ENCODE peak calls at places on chromosomes 6 and 20, in ten cellular contexts. R is fibroblast of pulmonary artery, Q is left lung, J is AG04450, U is choroid plexus epithelial cell, M is natural killer cell, W is endodermal cell, C is RWPE1, T is adrenal gland, S is foreskin keratinocyte. A is an unnamed sample.

GRCh38 chr6:73341335-73341734 is 12.7 kb downstream of the DPPA5 start:
- DNase-seq in T (no peak), W (no peak), C (no peak), U (no peak), M (no peak), S (no peak), Q (no peak), J (no peak), R (no peak), A (no peak)

GRCh38 chr20:5741089-5741488 is 9.1 kb upstream of the SHLD1 start:
- DNase-seq in W (no peak), Q (no peak), U (no peak), J (no peak), T (peak), C (no peak), M (no peak), S (no peak), R (no peak), A (no peak)

GRCh38 chr6:111417181-111417585 is 65.8 kb downstream of the REV3L start:
- DNase-seq in T (no peak), J (no peak), S (no peak), U (no peak), M (no peak), R (peak), Q (no peak), W (no peak), C (no peak), A (no peak)

GRCh38 chr6:26536571-26537159 is 1.5 kb upstream of the HMGN4 start:
- DNase-seq in S (peak), J (no peak), W (peak), R (peak), C (no peak), M (peak), U (peak), T (no peak), Q (no peak), A (no peak)

GRCh38 chr6:138250513-138251247 is 32.4 kb upstream of the PBOV1 start:
- DNase-seq in C (peak), U (peak), W (no peak), T (peak), Q (no peak), J (no peak), R (peak), M (no peak), S (peak), A (no peak)

GRCh38 chr6:111469543-111469942 is 13.5 kb downstream of the REV3L start:
- DNase-seq in U (no peak), W (peak), S (no peak), J (no peak), C (no peak), M (no peak), T (no peak), R (no peak), Q (no peak), A (no peak)

GRCh38 chr6:11785449-11785951 is 6.9 kb upstream of the ADTRP start:
- DNase-seq in W (no peak), T (no peak), S (peak), R (peak), U (no peak), C (peak), Q (no peak), J (no peak), M (no peak), A (peak)

GRCh38 chr6:166842607-166843006 is 113.7 kb downstream of the RNASET2 start:
- DNase-seq in U (no peak), W (no peak), C (no peak), Q (no peak), M (no peak), S (no peak), J (no peak), T (no peak), R (no peak), A (no peak)

GRCh38 chr6:114087496-114087895 is 116.5 kb upstream of the HDAC2 start:
- DNase-seq in T (no peak), Q (no peak), W (no peak), J (no peak), M (no peak), R (no peak), C (no peak), U (no peak), S (no peak), A (no peak)

GRCh38 chr6:135162678-135163439 is 18.2 kb upstream of the MYB start:
- DNase-seq in Q (peak), C (no peak), W (peak), U (peak), T (peak), M (no peak), S (no peak), R (peak), J (no peak), A (no peak)

GRCh38 chr6:97123112-97123511 is 159.9 kb downstream of the MMS22L start:
- DNase-seq in M (no peak), Q (no peak), W (no peak), U (no peak), J (no peak), T (no peak), S (no peak), C (no peak), R (no peak), A (no peak)

GRCh38 chr6:40457261-40457660 is 129.9 kb downstream of the LRFN2 start:
- DNase-seq in W (no peak), R (no peak), C (no peak), J (no peak), Q (no peak), T (no peak), S (peak), U (no peak), M (no peak), A (no peak)

GRCh38 chr6:15148356-15149058 is 97.4 kb upstream of the JARID2 start:
- DNase-seq in T (no peak), R (peak), M (no peak), Q (no peak), U (peak), S (peak), C (peak), W (peak), J (peak), A (no peak)

GRCh38 chr20:20267685-20268429 is 100.0 kb upstream of the INSM1 start:
- DNase-seq in M (no peak), J (no peak), U (no peak), T (no peak), C (no peak), S (no peak), Q (no peak), R (no peak), W (peak), A (no peak)

GRCh38 chr20:41738584-41739193 is 120.5 kb upstream of the CHD6 start:
- DNase-seq in U (peak), W (peak), M (no peak), S (peak), J (no peak), T (peak), Q (no peak), C (peak), R (peak), A (peak)
- TF ChIP-seq CTCF in U (peak), W (peak), M (peak), S (peak), J (peak), T (peak), Q (peak), C (peak), R (peak), A (peak)

DNA sequence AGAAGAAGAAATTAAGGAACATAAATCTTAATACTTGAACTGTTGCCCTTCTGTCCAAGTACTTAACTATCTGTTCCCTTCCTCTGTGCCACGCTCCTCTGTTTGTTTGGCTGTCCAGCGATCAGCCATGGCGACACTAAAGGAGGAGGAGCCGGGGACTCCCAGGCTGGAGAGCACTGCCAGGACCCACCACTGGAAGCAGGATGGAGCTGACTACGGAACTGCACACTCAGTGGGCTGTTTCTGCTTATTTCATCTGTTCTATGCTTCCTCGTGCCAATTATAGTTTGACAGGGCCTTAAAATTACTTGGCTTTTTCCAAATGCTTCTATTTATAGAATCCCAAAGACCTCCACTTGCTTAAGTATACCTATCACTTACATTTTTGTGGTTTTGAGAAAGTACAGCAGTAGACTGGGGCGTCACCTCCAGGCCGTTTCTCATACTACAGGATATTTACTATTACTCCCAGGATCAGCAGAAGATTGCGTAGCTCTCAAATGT is 17.1 kb downstream of the IRF4 start:
- DNase-seq in J (no peak), Q (no peak), R (peak), C (no peak), S (no peak), T (no peak), U (peak), W (peak), M (no peak), A (no peak)
- TF ChIP-seq CTCF in J (peak), Q (no peak), R (peak), C (no peak), S (peak), T (peak), U (peak), W (peak), M (peak), A (peak)

DNA sequence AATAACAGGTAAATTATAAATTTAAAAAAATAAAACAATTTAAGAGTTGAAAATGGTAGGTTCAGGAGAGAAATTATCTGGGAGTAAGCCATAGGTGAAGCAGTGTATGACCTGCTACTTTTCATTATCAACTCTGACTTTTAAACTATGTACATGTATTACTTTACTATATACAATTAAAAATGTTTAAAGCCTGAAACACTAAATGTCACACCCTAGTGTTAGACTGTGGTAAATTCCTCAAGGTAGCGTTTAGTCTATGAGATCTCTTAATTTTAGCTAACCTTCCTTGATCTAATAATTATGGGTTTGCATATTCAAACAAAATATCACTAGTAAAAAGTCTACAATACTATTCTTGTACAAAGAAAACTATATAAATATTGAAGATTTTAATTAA is 22.3 kb upstream of the TBC1D32 start:
- DNase-seq in C (no peak), Q (no peak), S (no peak), M (no peak), W (no peak), T (no peak), U (peak), J (no peak), R (no peak), A (no peak)
- TF ChIP-seq CTCF in C (no peak), Q (no peak), S (peak), M (no peak), W (peak), T (no peak), U (no peak), J (peak), R (peak), A (no peak)

GRCh38 chr6:42879372-42880239 is at the start of gene RPL7L1:
- DNase-seq in C (peak), S (peak), J (peak), W (peak), U (peak), M (peak), Q (peak), T (peak), R (peak), A (peak)
- TF ChIP-seq CTCF in C (no peak), S (no peak), J (no peak), W (peak), U (no peak), M (no peak), Q (no peak), T (no peak), R (no peak), A (no peak)

GRCh38 chr6:16667509-16667908 is 93.8 kb downstream of the ATXN1 start:
- DNase-seq in Q (no peak), R (no peak), W (no peak), U (no peak), S (no peak), T (no peak), J (no peak), M (no peak), C (no peak), A (no peak)

GRCh38 chr6:16671302-16672289 is 89.7 kb downstream of the ATXN1 start:
- DNase-seq in W (no peak), M (no peak), Q (no peak), R (no peak), J (no peak), S (no peak), C (no peak), U (no peak), T (no peak), A (no peak)

GRCh38 chr6:16670617-16671051 is 90.6 kb downstream of the ATXN1 start:
- DNase-seq in R (no peak), W (no peak), M (no peak), Q (no peak), J (no peak), S (no peak), U (no peak), C (no peak), T (no peak), A (no peak)

GRCh38 chr6:16670183-16670582 is 91.1 kb downstream of the ATXN1 start:
- DNase-seq in T (no peak), Q (peak), W (no peak), U (no peak), C (no peak), S (no peak), R (no peak), J (no peak), M (no peak), A (no peak)

DNA sequence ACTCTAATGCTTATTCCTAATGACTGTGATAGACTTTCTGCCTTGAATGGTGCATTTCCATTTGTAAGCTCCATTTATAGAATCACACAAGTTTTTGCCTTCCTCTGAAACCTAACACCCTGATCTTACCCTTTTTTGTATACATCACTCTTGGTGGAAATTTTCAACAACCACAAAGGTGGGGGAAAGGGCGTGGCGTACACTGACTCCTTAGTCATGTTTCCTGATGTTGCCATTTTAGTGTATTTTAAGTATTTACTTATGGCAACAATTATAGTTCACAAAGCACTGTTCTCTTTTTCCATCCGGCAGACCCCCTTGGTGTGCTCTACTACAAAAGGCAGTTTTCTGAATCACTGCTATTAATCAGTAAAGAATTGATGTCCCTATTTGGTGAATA is 92.0 kb downstream of the ATXN1 start:
- DNase-seq in J (no peak), S (peak), W (no peak), T (no peak), U (peak), Q (no peak), C (peak), R (peak), M (no peak), A (no peak)
- TF ChIP-seq CTCF in J (no peak), S (no peak), W (no peak), T (no peak), U (no peak), Q (no peak), C (no peak), R (no peak), M (no peak), A (no peak)

DNA sequence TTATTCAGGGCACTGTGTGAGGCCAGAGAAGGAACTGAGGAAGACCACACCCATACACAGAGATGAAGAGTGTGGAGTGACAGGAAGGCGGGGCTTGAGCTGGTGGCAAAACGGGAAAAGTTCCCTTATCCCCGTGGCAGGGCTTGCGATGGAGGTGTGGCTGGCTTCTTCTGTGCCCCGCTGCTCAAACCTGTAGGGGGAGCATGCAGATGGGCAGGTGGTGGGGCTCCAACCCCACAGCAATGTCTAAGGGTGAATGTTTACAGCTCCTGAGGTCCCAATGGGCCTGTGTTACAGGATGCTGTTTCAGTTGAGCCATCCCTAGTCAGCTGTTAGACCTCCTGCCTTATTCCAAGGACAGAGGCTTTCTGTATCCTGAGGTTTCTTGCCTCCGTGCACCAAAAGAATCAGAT is 105.9 kb downstream of the LY86 start:
- DNase-seq in W (peak), T (no peak), S (no peak), R (no peak), C (no peak), Q (no peak), J (no peak), M (no peak), U (no peak), A (no peak)
- TF ChIP-seq CTCF in W (peak), T (no peak), S (peak), R (no peak), C (no peak), Q (no peak), J (no peak), M (no peak), U (no peak), A (no peak)